ENCODE peak calls at places on chromosomes 12 and 14, in five cellular contexts. A is NCI-H187 treated with DMSO at 0.1 percent for 48 hours, H is midbrain, R is amniotic stem cell, G is HEK293T. Y is an unnamed sample.

GRCh38 chr14:105846312-105846711 is 319.9 kb downstream of the TMEM121 start:
- DNase-seq in R (no peak), H (no peak), G (no peak), A (no peak), Y (no peak)

GRCh38 chr14:42869681-42870080 is 1263.0 kb downstream of the LRFN5 start:
- DNase-seq in R (no peak), G (no peak), H (no peak), A (no peak), Y (no peak)

GRCh38 chr14:71586131-71586893 is 345.9 kb upstream of the RGS6 start:
- DNase-seq in A (no peak), R (peak), H (peak), G (no peak), Y (no peak)

GRCh38 chr12:26374934-26375333 is 179.6 kb downstream of the SSPN start:
- DNase-seq in A (no peak), R (no peak), G (no peak), H (no peak), Y (no peak)

GRCh38 chr12:9864913-9865675 is 4.1 kb downstream of the CLEC2B start:
- DNase-seq in R (no peak), H (no peak), G (no peak), A (no peak), Y (peak)

GRCh38 chr14:55850803-55851202 is 267.4 kb upstream of the PELI2 start:
- DNase-seq in H (no peak), A (no peak), R (peak), G (no peak), Y (no peak)

GRCh38 chr14:75673345-75673744 is 12.3 kb downstream of the TTLL5 start:
- DNase-seq in G (no peak), R (no peak), A (no peak), H (no peak), Y (no peak)

GRCh38 chr14:35050652-35051051 is 4.6 kb downstream of the FAM177A1 start:
- DNase-seq in A (no peak), G (no peak), R (no peak), H (no peak), Y (no peak)

GRCh38 chr12:18556081-18556645 is 181.6 kb downstream of the PLCZ1 start:
- DNase-seq in H (no peak), R (no peak), G (no peak), A (no peak), Y (no peak)

GRCh38 chr12:45050751-45051489 is at the start of gene DBX2:
- DNase-seq in H (peak), R (no peak), A (no peak), G (peak), Y (no peak)

Y was measured in Jurkat, Clone E6-1.